ENCODE peak calls at places on chromosomes 16 and 17, in four cellular contexts. X is K562, T is SK-N-SH, K is HepG2. U is an unnamed sample.

GRCh38 chr17:10161392-10161791 is 37.0 kb downstream of the GAS7 start:
- DNase-seq in X (no peak), T (no peak), K (no peak), U (no peak)

GRCh38 chr17:50584116-50584515 is 23.6 kb downstream of the CACNA1G start:
- DNase-seq in X (no peak), T (no peak), K (no peak), U (no peak)

GRCh38 chr16:75627856-75628255 is 4.8 kb upstream of the ADAT1 start:
- DNase-seq in X (no peak), T (no peak), K (no peak), U (no peak)

GRCh38 chr17:14428640-14429029 is 127.8 kb downstream of the HS3ST3B1 start:
- DNase-seq in X (no peak), T (no peak), K (no peak), U (no peak)

GRCh38 chr16:87496101-87496801 is 3.4 kb upstream of the ZCCHC14 start:
- DNase-seq in X (no peak), T (no peak), K (no peak), U (no peak)

GRCh38 chr17:65668211-65668610 is 106.8 kb upstream of the AXIN2 start:
- DNase-seq in X (no peak), T (no peak), K (no peak), U (no peak)

GRCh38 chr16:57798953-57799618 is 3.2 kb downstream of the KIFC3 start:
- DNase-seq in X (no peak), T (peak), K (no peak), U (no peak)

GRCh38 chr17:50176559-50177471 is 11.0 kb downstream of the SGCA start:
- DNase-seq in X (no peak), T (no peak), K (no peak), U (no peak)

GRCh38 chr16:89009343-89010209 is 32.6 kb upstream of the CBFA2T3 start:
- DNase-seq in X (peak), T (no peak), K (no peak), U (no peak)

GRCh38 chr17:33113281-33114010 is 121.8 kb downstream of the SPACA3 start:
- DNase-seq in X (no peak), T (peak), K (no peak), U (no peak)

GRCh38 chr16:29862884-29863668 is at the start of gene CDIPT:
- DNase-seq in X (peak), T (peak), K (peak), U (peak)

GRCh38 chr16:49456763-49457162 is 83.2 kb downstream of the C16orf78 start:
- DNase-seq in X (no peak), T (no peak), K (no peak), U (no peak)

GRCh38 chr17:1563786-1564613 is 1.4 kb upstream of the PITPNA start:
- DNase-seq in X (peak), T (no peak), K (no peak), U (no peak)

GRCh38 chr16:72198021-72198420 is 26.1 kb upstream of the PMFBP1 start:
- DNase-seq in X (no peak), T (peak), K (no peak), U (no peak)

GRCh38 chr17:18858567-18859245 is 775 bp downstream of the PRPSAP2 start:
- DNase-seq in X (no peak), T (no peak), K (no peak), U (no peak)

GRCh38 chr17:30372755-30373154 is 6.0 kb upstream of the CPD start:
- DNase-seq in X (no peak), T (no peak), K (no peak), U (peak)

GRCh38 chr17:31254654-31255053 is 42.4 kb downstream of the OMG start:
- DNase-seq in X (no peak), T (no peak), K (no peak), U (no peak)

GRCh38 chr16:15716694-15717447 is 66.8 kb downstream of the NDE1 start:
- DNase-seq in X (no peak), T (no peak), K (no peak), U (no peak)

GRCh38 chr17:9478889-9479288 is 96.7 kb downstream of the STX8 start:
- DNase-seq in X (no peak), T (no peak), K (no peak), U (no peak)

GRCh38 chr16:46721885-46722284 is 26.3 kb downstream of the MYLK3 start:
- DNase-seq in X (no peak), T (no peak), K (no peak), U (no peak)

GRCh38 chr17:49491370-49491769 is 3.7 kb upstream of the NGFR start:
- DNase-seq in X (no peak), T (no peak), K (no peak), U (no peak)

GRCh38 chr16:3148256-3149192 is 13.7 kb downstream of the ZNF213 start:
- DNase-seq in X (no peak), T (no peak), K (no peak), U (no peak)

GRCh38 chr17:60959011-60959410 is 281.4 kb downstream of the BCAS3 start:
- DNase-seq in X (no peak), T (no peak), K (no peak), U (no peak)

GRCh38 chr16:23544436-23544835 is 12.7 kb downstream of the EARS2 start:
- DNase-seq in X (no peak), T (no peak), K (no peak), U (no peak)

GRCh38 chr17:82202981-82203380 is 9.7 kb downstream of the CCDC57 start:
- DNase-seq in X (no peak), T (peak), K (no peak), U (no peak)

GRCh38 chr16:69057400-69058378 is 47.8 kb upstream of the HAS3 start:
- DNase-seq in X (no peak), T (peak), K (no peak), U (peak)

GRCh38 chr16:10255728-10256127 is 73.5 kb upstream of the GRIN2A start:
- DNase-seq in X (no peak), T (no peak), K (no peak), U (no peak)

GRCh38 chr16:66278604-66279262 is 87.8 kb upstream of the CDH5 start:
- DNase-seq in X (no peak), T (no peak), K (no peak), U (no peak)

GRCh38 chr17:28703552-28704218 is 8.0 kb downstream of the PROCA1 start:
- DNase-seq in X (no peak), T (no peak), K (no peak), U (no peak)

GRCh38 chr17:79369001-79369400 is 241.8 kb downstream of the RBFOX3 start:
- DNase-seq in X (no peak), T (no peak), K (no peak), U (no peak)

GRCh38 chr17:43372273-43372911 is 26.4 kb upstream of the ARL4D start:
- DNase-seq in X (no peak), T (no peak), K (no peak), U (no peak)

GRCh38 chr16:619476-620100 is 11.2 kb upstream of the WFIKKN1 start:
- DNase-seq in X (no peak), T (no peak), K (no peak), U (no peak)

GRCh38 chr16:86580063-86580797 is 1.9 kb downstream of the FOXL1 start:
- DNase-seq in X (no peak), T (no peak), K (no peak), U (no peak)

DNA sequence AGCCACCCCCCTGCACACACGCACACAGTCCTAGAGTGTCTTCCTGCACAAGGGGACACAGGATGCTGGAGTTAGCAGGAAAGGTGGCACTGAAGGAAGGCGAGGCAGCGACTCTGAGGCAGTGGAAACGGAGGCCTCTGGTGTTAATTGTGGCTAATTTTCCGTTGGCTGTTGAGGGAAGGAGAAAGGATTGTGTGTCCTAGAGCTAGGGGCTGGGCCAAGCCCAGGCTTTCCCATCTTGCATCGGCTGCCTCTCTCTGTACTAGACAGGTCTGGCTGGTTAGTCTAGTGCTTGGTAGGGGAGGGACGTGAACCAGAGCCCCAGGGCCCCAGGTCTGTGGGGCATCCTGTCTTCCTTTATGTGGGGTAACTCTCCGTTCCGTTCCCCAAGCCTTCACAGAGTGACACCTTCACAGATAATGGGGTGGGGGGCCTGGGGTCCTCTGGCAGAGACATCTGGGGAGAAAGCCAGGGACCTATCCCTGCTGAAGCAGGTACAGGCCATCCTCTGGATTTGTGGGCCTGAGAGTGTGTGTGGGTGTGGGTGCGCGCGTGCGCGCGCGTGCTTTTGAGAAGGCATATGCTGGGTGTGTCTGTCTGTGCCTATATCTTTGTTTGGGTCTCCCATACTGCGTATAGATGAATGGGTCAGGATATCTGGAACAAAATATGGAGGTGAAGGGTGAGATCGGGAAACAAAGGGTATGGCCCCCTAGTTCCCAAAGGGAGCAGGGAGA is at the start of gene CHD3:
- DNase-seq in X (no peak), T (no peak), K (no peak), U (no peak)
- TF ChIP-seq ELF1 in X (no peak), T (no peak), K (no peak), U (no peak)

GRCh38 chr17:57317016-57317415 is 60.7 kb downstream of the MSI2 start:
- DNase-seq in X (no peak), T (no peak), K (no peak), U (no peak)

GRCh38 chr17:57324060-57324459 is 67.7 kb downstream of the MSI2 start:
- DNase-seq in X (no peak), T (no peak), K (no peak), U (no peak)

GRCh38 chr17:57323391-57323790 is 67.1 kb downstream of the MSI2 start:
- DNase-seq in X (no peak), T (no peak), K (no peak), U (no peak)

GRCh38 chr17:57316361-57316760 is 60.0 kb downstream of the MSI2 start:
- DNase-seq in X (no peak), T (no peak), K (no peak), U (no peak)

GRCh38 chr17:57319806-57320205 is 63.5 kb downstream of the MSI2 start:
- DNase-seq in X (no peak), T (no peak), K (no peak), U (no peak)
- TF ChIP-seq REST in X (no peak), T (no peak), K (no peak), U (no peak)

DNA sequence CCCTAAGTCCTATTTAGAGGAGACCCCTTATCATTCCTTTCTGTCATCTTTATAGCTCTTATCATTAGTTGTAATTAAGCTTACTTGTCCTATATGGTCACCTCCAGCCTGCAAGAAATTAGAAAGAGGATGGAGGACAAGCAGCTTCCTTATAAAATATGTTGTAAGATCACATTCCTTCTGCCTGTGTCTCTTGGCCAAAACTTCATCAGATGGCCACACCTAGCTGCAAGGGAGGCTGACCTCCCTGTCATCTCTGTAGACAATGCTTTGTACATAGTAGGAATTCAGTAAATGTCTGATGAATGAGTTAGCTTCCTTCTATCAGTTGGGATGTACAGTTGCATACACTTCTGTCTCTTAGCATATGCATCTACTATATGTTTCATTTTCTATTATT is 1.9 kb downstream of the TTC19 start:
- DNase-seq in X (no peak), T (no peak), K (no peak), U (no peak)
- TF ChIP-seq JUND in X (no peak), T (no peak), K (no peak), U (no peak)

GRCh38 chr17:252456-252855 is 71.0 kb upstream of the DOC2B start:
- DNase-seq in X (no peak), T (no peak), K (no peak), U (no peak)
- TF ChIP-seq ELF1 in X (no peak), T (no peak), K (no peak), U (no peak)

GRCh38 chr16:14455577-14455976 is 174.5 kb downstream of the PARN start:
- DNase-seq in X (peak), T (no peak), K (peak), U (peak)
- TF ChIP-seq REST in X (no peak), T (peak), K (peak), U (peak)

GRCh38 chr16:56355221-56355620 is 70.1 kb downstream of the AMFR start:
- DNase-seq in X (no peak), T (peak), K (no peak), U (no peak)

GRCh38 chr16:56356276-56357241 is 68.8 kb downstream of the AMFR start:
- DNase-seq in X (peak), T (peak), K (peak), U (peak)

GRCh38 chr16:56357765-56358322 is 67.5 kb downstream of the AMFR start:
- DNase-seq in X (no peak), T (peak), K (peak), U (no peak)

GRCh38 chr16:56355786-56356275 is 69.5 kb downstream of the AMFR start:
- DNase-seq in X (peak), T (peak), K (no peak), U (no peak)

DNA sequence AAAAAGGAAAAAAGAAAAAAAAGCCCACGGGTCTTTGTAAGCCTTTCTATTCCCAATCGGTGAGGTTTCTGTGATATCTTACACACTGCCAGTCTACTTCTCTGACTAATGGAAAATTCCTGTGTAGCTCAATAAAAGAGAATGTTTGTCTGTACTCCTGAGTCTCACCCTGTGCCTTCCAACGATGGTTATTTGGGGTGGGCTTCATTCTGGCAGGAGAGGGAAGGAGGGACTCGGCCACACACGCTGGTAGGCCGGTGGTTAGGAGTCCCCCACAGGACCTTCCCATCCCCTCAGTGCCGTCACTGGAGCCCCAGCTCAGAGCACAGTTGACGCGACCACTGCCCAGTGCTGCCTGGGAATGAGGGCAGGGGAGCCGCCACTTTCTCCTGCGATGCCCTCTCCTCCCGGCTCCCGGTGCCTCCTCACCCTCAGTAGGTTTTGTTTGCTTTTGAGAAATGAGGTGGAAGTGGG is 68.0 kb downstream of the AMFR start:
- DNase-seq in X (no peak), T (peak), K (no peak), U (no peak)
- TF ChIP-seq JUND in X (no peak), T (no peak), K (no peak), U (no peak)

DNA sequence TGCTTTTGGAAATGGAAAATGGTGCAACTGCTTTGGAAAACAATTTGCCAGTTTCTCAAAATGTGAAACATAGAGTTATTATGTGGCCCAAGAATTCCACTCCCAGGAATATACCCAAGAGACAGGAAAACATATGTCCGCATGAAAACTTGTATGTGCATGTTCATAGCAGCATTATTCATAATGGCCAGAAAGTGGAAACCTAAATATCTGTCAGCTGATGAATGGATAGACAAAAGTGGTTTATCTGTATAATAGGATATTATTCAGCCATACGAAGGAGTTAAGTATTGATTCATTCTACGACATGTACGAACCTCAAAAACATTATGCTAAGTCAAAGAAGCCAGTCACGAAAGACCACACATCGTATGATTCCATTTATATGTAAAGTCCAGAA is 7.7 kb upstream of the COTL1 start:
- DNase-seq in X (no peak), T (no peak), K (no peak), U (no peak)
- TF ChIP-seq ELF1 in X (no peak), T (no peak), K (no peak), U (no peak)

U was measured in HCT116.